ENCODE peak calls at places on chromosomes 6 and 20, in seven cellular contexts. One of them, this sample, is unnamed.

GRCh38 chr6:77341058-77341986 is 122.0 kb downstream of the HTR1B start:
- DNase-seq in A172: no peak
- DNase-seq in WTC11: no peak
- DNase-seq in NCI-H748 treated with DMSO at 0.1 percent for 48 hours: no peak
- DNase-seq in HS-27A: no peak
- DNase-seq in NCI-H2171 treated with DMSO at 0.1 percent for 48 hours: no peak
- DNase-seq in endodermal cell: no peak
- DNase-seq in this sample: no peak

GRCh38 chr20:9608639-9609440 is 94.5 kb downstream of the LAMP5 start:
- DNase-seq in A172: no peak
- DNase-seq in WTC11: no peak
- DNase-seq in NCI-H748 treated with DMSO at 0.1 percent for 48 hours: no peak
- DNase-seq in HS-27A: no peak
- DNase-seq in NCI-H2171 treated with DMSO at 0.1 percent for 48 hours: no peak
- DNase-seq in endodermal cell: no peak
- DNase-seq in this sample: no peak

GRCh38 chr6:41111017-41111416 is 38.2 kb downstream of the NFYA start:
- DNase-seq in A172: no peak
- DNase-seq in WTC11: no peak
- DNase-seq in NCI-H748 treated with DMSO at 0.1 percent for 48 hours: no peak
- DNase-seq in HS-27A: no peak
- DNase-seq in NCI-H2171 treated with DMSO at 0.1 percent for 48 hours: no peak
- DNase-seq in endodermal cell: no peak
- DNase-seq in this sample: no peak

GRCh38 chr20:57794600-57795346 is 85.0 kb upstream of the PMEPA1 start:
- DNase-seq in A172: peak; percentile 92
- DNase-seq in WTC11: no peak
- DNase-seq in NCI-H748 treated with DMSO at 0.1 percent for 48 hours: peak; percentile 19
- DNase-seq in HS-27A: no peak
- DNase-seq in NCI-H2171 treated with DMSO at 0.1 percent for 48 hours: no peak
- DNase-seq in endodermal cell: no peak
- DNase-seq in this sample: no peak

GRCh38 chr20:34583524-34583923 is 25.0 kb downstream of the MAP1LC3A start:
- DNase-seq in A172: no peak
- DNase-seq in WTC11: no peak
- DNase-seq in NCI-H748 treated with DMSO at 0.1 percent for 48 hours: no peak
- DNase-seq in HS-27A: no peak
- DNase-seq in NCI-H2171 treated with DMSO at 0.1 percent for 48 hours: no peak
- DNase-seq in endodermal cell: no peak
- DNase-seq in this sample: no peak

GRCh38 chr6:35415065-35415880 is 36.9 kb upstream of the FANCE start:
- DNase-seq in A172: peak; percentile 72
- DNase-seq in WTC11: peak; percentile 64
- DNase-seq in NCI-H748 treated with DMSO at 0.1 percent for 48 hours: peak; percentile 94
- DNase-seq in HS-27A: peak; percentile 29
- DNase-seq in NCI-H2171 treated with DMSO at 0.1 percent for 48 hours: peak; percentile 19
- DNase-seq in endodermal cell: peak; percentile 91
- DNase-seq in this sample: peak; percentile 77

GRCh38 chr6:42769051-42769450 is 12.8 kb upstream of the BICRAL start:
- DNase-seq in A172: no peak
- DNase-seq in WTC11: no peak
- DNase-seq in NCI-H748 treated with DMSO at 0.1 percent for 48 hours: no peak
- DNase-seq in HS-27A: no peak
- DNase-seq in NCI-H2171 treated with DMSO at 0.1 percent for 48 hours: no peak
- DNase-seq in endodermal cell: no peak
- DNase-seq in this sample: no peak

GRCh38 chr20:60104980-60105379 is 146.8 kb downstream of the CDH26 start:
- DNase-seq in A172: no peak
- DNase-seq in WTC11: peak; percentile 47
- DNase-seq in NCI-H748 treated with DMSO at 0.1 percent for 48 hours: no peak
- DNase-seq in HS-27A: no peak
- DNase-seq in NCI-H2171 treated with DMSO at 0.1 percent for 48 hours: no peak
- DNase-seq in endodermal cell: peak; percentile 83
- DNase-seq in this sample: no peak

GRCh38 chr6:117546674-117547073 is 55.6 kb downstream of the GOPC start:
- DNase-seq in A172: no peak
- DNase-seq in WTC11: no peak
- DNase-seq in NCI-H748 treated with DMSO at 0.1 percent for 48 hours: no peak
- DNase-seq in HS-27A: no peak
- DNase-seq in NCI-H2171 treated with DMSO at 0.1 percent for 48 hours: peak; percentile 12
- DNase-seq in endodermal cell: no peak
- DNase-seq in this sample: no peak

GRCh38 chr20:33648396-33649004 is 13.6 kb upstream of the C20orf144 start:
- DNase-seq in A172: no peak
- DNase-seq in WTC11: no peak
- DNase-seq in NCI-H748 treated with DMSO at 0.1 percent for 48 hours: no peak
- DNase-seq in HS-27A: no peak
- DNase-seq in NCI-H2171 treated with DMSO at 0.1 percent for 48 hours: peak; percentile 61
- DNase-seq in endodermal cell: no peak
- DNase-seq in this sample: no peak

GRCh38 chr6:152380993-152381898 is 255.9 kb downstream of the SYNE1 start:
- DNase-seq in A172: peak; percentile 72
- DNase-seq in WTC11: no peak
- DNase-seq in NCI-H748 treated with DMSO at 0.1 percent for 48 hours: no peak
- DNase-seq in HS-27A: peak; percentile 76
- DNase-seq in NCI-H2171 treated with DMSO at 0.1 percent for 48 hours: no peak
- DNase-seq in endodermal cell: no peak
- DNase-seq in this sample: peak; percentile 19

GRCh38 chr20:12825180-12825579 is 183.6 kb upstream of the SPTLC3 start:
- DNase-seq in A172: no peak
- DNase-seq in WTC11: no peak
- DNase-seq in NCI-H748 treated with DMSO at 0.1 percent for 48 hours: no peak
- DNase-seq in HS-27A: no peak
- DNase-seq in NCI-H2171 treated with DMSO at 0.1 percent for 48 hours: no peak
- DNase-seq in endodermal cell: no peak
- DNase-seq in this sample: no peak

GRCh38 chr20:36546111-36546736 is 4.9 kb downstream of the MYL9 start:
- DNase-seq in A172: no peak
- DNase-seq in WTC11: no peak
- DNase-seq in NCI-H748 treated with DMSO at 0.1 percent for 48 hours: no peak
- DNase-seq in HS-27A: no peak
- DNase-seq in NCI-H2171 treated with DMSO at 0.1 percent for 48 hours: no peak
- DNase-seq in endodermal cell: no peak
- DNase-seq in this sample: no peak

GRCh38 chr6:69785697-69786096 is 11.1 kb downstream of the LMBRD1 start:
- DNase-seq in A172: no peak
- DNase-seq in WTC11: no peak
- DNase-seq in NCI-H748 treated with DMSO at 0.1 percent for 48 hours: no peak
- DNase-seq in HS-27A: no peak
- DNase-seq in NCI-H2171 treated with DMSO at 0.1 percent for 48 hours: no peak
- DNase-seq in endodermal cell: no peak
- DNase-seq in this sample: no peak

GRCh38 chr6:162184465-162184864 is 543.1 kb downstream of the PRKN start:
- DNase-seq in A172: no peak
- DNase-seq in WTC11: no peak
- DNase-seq in NCI-H748 treated with DMSO at 0.1 percent for 48 hours: no peak
- DNase-seq in HS-27A: no peak
- DNase-seq in NCI-H2171 treated with DMSO at 0.1 percent for 48 hours: no peak
- DNase-seq in endodermal cell: no peak
- DNase-seq in this sample: no peak